ENCODE peak calls at places on chromosomes 2 and 18, in nine cellular contexts. S is fibroblast of pulmonary artery, G is foreskin keratinocyte, E is choroid plexus epithelial cell, V is endothelial cell, O is stomach, X is nephron progenitor cell, Y is H9, L is osteoblast. I is an unnamed sample.

GRCh38 chr18:79925656-79925979 is 25.8 kb downstream of the SLC66A2 start:
- DNase-seq in X (no peak), G (no peak), L (peak; percentile 70), Y (no peak), O (peak; percentile 13), V (no peak), E (peak; percentile 16), S (no peak), I (no peak)

GRCh38 chr2:3728104-3729054 is 25.0 kb downstream of the DCDC2C start:
- DNase-seq in L (peak; percentile 90), X (peak; percentile 26), S (peak; percentile 63), V (peak; percentile 47), E (peak; percentile 80), G (peak; percentile 30), O (no peak), Y (no peak), I (peak; percentile 65)

GRCh38 chr2:69811591-69811990 is 17.9 kb upstream of the GMCL1 start:
- DNase-seq in E (no peak), G (no peak), L (no peak), Y (no peak), S (no peak), V (no peak), X (no peak), O (no peak), I (no peak)

GRCh38 chr18:55587341-55588000 is 521 bp downstream of the TCF4 start:
- DNase-seq in G (no peak), Y (peak; percentile 30), X (peak; percentile 35), E (peak; percentile 48), L (peak; percentile 59), S (peak; percentile 67), V (no peak), O (no peak), I (peak; percentile 48)

GRCh38 chr2:222477962-222478608 is 53.7 kb downstream of the SGPP2 start:
- DNase-seq in L (peak; percentile 22), X (peak; percentile 33), S (no peak), V (no peak), G (no peak), Y (peak; percentile 57), E (no peak), O (no peak), I (no peak)

GRCh38 chr18:13136689-13137040 is 81.9 kb upstream of the LDLRAD4 start:
- DNase-seq in Y (peak; percentile 58), O (no peak), V (no peak), E (no peak), S (no peak), L (peak; percentile 90), G (no peak), X (peak; percentile 56), I (peak; percentile 61)

GRCh38 chr2:144937899-144938298 is 418.0 kb upstream of the ZEB2 start:
- DNase-seq in X (no peak), Y (no peak), V (no peak), S (peak; percentile 63), L (no peak), O (no peak), G (no peak), E (peak; percentile 69), I (no peak)

GRCh38 chr2:53998834-53999233 is 28.0 kb upstream of the PSME4 start:
- DNase-seq in G (no peak), E (no peak), S (no peak), V (no peak), X (no peak), Y (no peak), L (no peak), O (no peak), I (no peak)

GRCh38 chr2:132815522-132815921 is 145.5 kb upstream of the LYPD1 start:
- DNase-seq in L (peak; percentile 81), O (no peak), X (no peak), S (peak; percentile 83), G (peak; percentile 43), Y (no peak), E (peak; percentile 56), V (no peak), I (no peak)

GRCh38 chr18:11324956-11325873 is 175.8 kb upstream of the PIEZO2 start:
- DNase-seq in G (peak; percentile 13), Y (no peak), V (no peak), L (peak; percentile 84), O (no peak), X (no peak), E (peak; percentile 90), S (peak; percentile 71), I (peak; percentile 67)

GRCh38 chr2:231710751-231711676 is 2.7 kb downstream of the PTMA start:
- DNase-seq in Y (no peak), V (peak; percentile 62), G (peak; percentile 15), O (peak; percentile 27), X (peak; percentile 48), L (peak; percentile 90), E (peak; percentile 35), S (no peak), I (no peak)
- TF ChIP-seq CTCF in Y (no peak), V (no peak), G (peak; percentile 14), O (no peak), X (no peak), L (peak; percentile 6), E (peak; percentile 27), S (peak; percentile 13), I (no peak)

GRCh38 chr2:233051241-233052149 is 8.6 kb upstream of the INPP5D start:
- DNase-seq in E (peak; percentile 42), L (peak; percentile 81), S (peak; percentile 92), G (peak; percentile 58), Y (peak; percentile 84), V (no peak), X (peak; percentile 35), O (no peak), I (no peak)
- TF ChIP-seq CTCF in E (no peak), L (no peak), S (no peak), G (no peak), Y (no peak), V (no peak), X (no peak), O (no peak), I (no peak)

GRCh38 chr18:78364123-78364522 is 615.5 kb upstream of the SALL3 start:
- DNase-seq in L (no peak), Y (no peak), O (no peak), X (no peak), E (no peak), S (no peak), V (no peak), G (no peak), I (no peak)
- TF ChIP-seq CTCF in L (no peak), Y (no peak), O (no peak), X (no peak), E (no peak), S (no peak), V (no peak), G (no peak), I (no peak)

GRCh38 chr2:64565358-64565757 is 41.2 kb downstream of the AFTPH start:
- DNase-seq in V (no peak), X (no peak), G (no peak), L (no peak), S (no peak), Y (no peak), O (no peak), E (no peak), I (no peak)

GRCh38 chr2:64563436-64563938 is 39.4 kb downstream of the AFTPH start:
- DNase-seq in E (peak; percentile 36), Y (no peak), G (no peak), V (no peak), O (no peak), L (no peak), S (no peak), X (no peak), I (no peak)

GRCh38 chr2:64565949-64566705 is 42.0 kb downstream of the AFTPH start:
- DNase-seq in L (no peak), X (no peak), O (no peak), S (no peak), G (peak; percentile 33), V (no peak), Y (no peak), E (no peak), I (no peak)

GRCh38 chr2:64558682-64559081 is 34.6 kb downstream of the AFTPH start:
- DNase-seq in E (no peak), G (no peak), O (no peak), L (no peak), V (no peak), X (no peak), S (no peak), Y (no peak), I (no peak)

GRCh38 chr2:64562148-64562784 is 38.1 kb downstream of the AFTPH start:
- DNase-seq in V (no peak), Y (no peak), G (no peak), E (peak; percentile 48), L (no peak), O (no peak), X (no peak), S (peak; percentile 47), I (no peak)
- TF ChIP-seq CTCF in V (peak; percentile 20), Y (peak; percentile 34), G (peak; percentile 57), E (peak; percentile 44), L (peak; percentile 53), O (peak; percentile 57), X (no peak), S (peak; percentile 40), I (no peak)

GRCh38 chr2:242019344-242019743 is 149.8 kb downstream of the RTP5 start:
- DNase-seq in X (no peak), Y (no peak), E (no peak), V (no peak), G (no peak), S (no peak), O (no peak), L (no peak), I (no peak)

GRCh38 chr2:242022550-242023290 is 153.2 kb downstream of the RTP5 start:
- DNase-seq in E (no peak), G (no peak), S (no peak), V (no peak), Y (no peak), X (no peak), O (no peak), L (no peak), I (no peak)

GRCh38 chr2:242024751-242025355 is 155.3 kb downstream of the RTP5 start:
- DNase-seq in S (no peak), L (no peak), X (no peak), E (no peak), G (no peak), O (no peak), Y (no peak), V (no peak), I (no peak)

GRCh38 chr2:242017086-242017485 is 147.6 kb downstream of the RTP5 start:
- DNase-seq in L (no peak), E (no peak), V (no peak), X (no peak), S (no peak), Y (no peak), G (no peak), O (no peak), I (no peak)

DNA sequence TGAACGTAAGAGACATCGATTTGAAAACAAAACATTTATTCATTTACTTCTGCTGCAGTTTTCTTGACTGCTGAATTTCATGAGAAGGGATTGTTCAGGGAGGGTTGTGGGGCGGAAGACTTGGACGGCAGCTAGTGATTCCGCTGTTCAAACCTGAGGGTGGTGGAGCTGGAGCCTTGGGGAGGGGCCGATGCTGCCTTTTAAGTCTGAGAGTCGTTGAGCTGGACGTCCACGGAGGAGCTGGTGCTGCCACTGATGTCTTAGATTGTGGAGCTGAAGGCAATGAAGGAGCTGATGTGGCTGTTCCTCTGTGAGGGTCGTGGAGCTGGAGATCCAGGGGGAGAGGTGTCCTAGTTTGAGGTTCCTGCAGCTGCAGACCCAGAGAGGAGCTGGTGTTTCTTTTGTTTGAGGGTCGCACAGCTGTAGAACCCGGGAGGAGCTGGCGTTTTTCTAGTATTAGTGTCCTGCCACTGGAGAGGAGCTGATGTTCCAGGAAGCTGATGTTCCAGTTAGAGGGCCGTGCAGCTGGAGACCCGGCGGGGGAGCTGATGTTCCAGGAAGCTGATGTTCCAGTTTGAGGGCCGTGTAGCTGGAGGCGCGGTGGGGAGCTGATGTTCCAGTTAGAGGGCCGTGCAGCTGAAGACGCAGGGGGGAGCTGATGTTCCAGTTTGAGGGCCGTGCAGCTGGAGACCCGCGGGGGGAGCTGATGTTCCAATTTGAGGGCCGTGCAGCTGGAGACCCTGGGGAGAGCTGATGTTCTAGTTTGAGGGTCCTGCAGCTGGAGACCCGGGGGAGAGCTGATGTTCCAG is 150.9 kb downstream of the RTP5 start:
- DNase-seq in O (no peak), X (no peak), S (no peak), V (no peak), Y (no peak), L (no peak), E (peak; percentile 87), G (no peak), I (no peak)
- TF ChIP-seq CTCF in O (no peak), X (no peak), S (no peak), V (no peak), Y (peak; percentile 12), L (no peak), E (peak; percentile 63), G (peak; percentile 9), I (no peak)

I was measured in GM13976.